ENCODE peak calls at places on chromosome 11, in nine cellular contexts. R, L, I, N, M, P, T, C and E are unnamed samples. For H3K4me1, the result is how much of the 10 kb centered on the place peaks cover.

GRCh38 chr11:112665291-112665690 is 295.9 kb upstream of the NCAM1 start:
- DNase-seq in R (no peak), P (no peak), M (no peak), I (no peak), C (no peak), T (no peak), L (no peak), N (no peak), E (no peak)

GRCh38 chr11:116072776-116073175 is 568.6 kb upstream of the CADM1 start:
- DNase-seq in P (no peak), R (no peak), I (no peak), N (peak), T (no peak), C (no peak), M (no peak), L (no peak), E (no peak)

GRCh38 chr11:108960498-108960897 is 295.6 kb downstream of the DDX10 start:
- DNase-seq in M (no peak), T (no peak), R (no peak), I (no peak), P (no peak), L (no peak), N (no peak), C (no peak), E (no peak)

GRCh38 chr11:27723685-27724084 is 23.4 kb upstream of the BDNF start:
- DNase-seq in L (no peak), P (no peak), T (no peak), N (no peak), M (no peak), I (peak), C (no peak), R (no peak), E (no peak)

GRCh38 chr11:117597083-117597482 is 199.9 kb downstream of the DSCAML1 start:
- DNase-seq in P (no peak), M (peak), R (peak), I (peak), L (peak), C (no peak), T (no peak), N (peak), E (no peak)

GRCh38 chr11:22192642-22193347 is at the start of gene ANO5:
- DNase-seq in R (peak), T (peak), P (peak), I (no peak), N (peak), C (peak), L (peak), M (peak), E (no peak)

GRCh38 chr11:73230276-73230875 is 12.3 kb downstream of the P2RY2 start:
- DNase-seq in C (no peak), N (no peak), R (no peak), I (no peak), T (no peak), M (no peak), L (no peak), P (peak), E (no peak)

GRCh38 chr11:117818036-117818858 is 6.3 kb downstream of the FXYD2 start:
- DNase-seq in M (no peak), T (peak), C (peak), P (no peak), L (no peak), N (no peak), R (no peak), I (peak), E (peak)

GRCh38 chr11:126084608-126084912 is 21.9 kb upstream of the CDON start:
- DNase-seq in P (no peak), L (no peak), M (no peak), R (no peak), C (no peak), I (no peak), N (no peak), T (no peak), E (no peak)

GRCh38 chr11:15038963-15039362 is 34.4 kb upstream of the CALCB start:
- DNase-seq in P (no peak), L (no peak), I (peak), C (no peak), N (no peak), M (peak), R (no peak), T (no peak), E (no peak)

GRCh38 chr11:61551630-61552029 is 29.2 kb downstream of the SYT7 start:
- DNase-seq in T (no peak), L (peak), I (peak), R (no peak), M (peak), N (no peak), P (no peak), C (no peak), E (no peak)

GRCh38 chr11:61917357-61918109 is at the start of gene RAB3IL1:
- DNase-seq in I (no peak), T (no peak), P (peak), L (peak), C (peak), N (peak), R (peak), M (peak), E (no peak)

GRCh38 chr11:17266781-17267180 is 9.8 kb upstream of the NUCB2 start:
- DNase-seq in L (no peak), M (no peak), T (no peak), P (no peak), C (no peak), I (no peak), R (no peak), N (no peak), E (no peak)
- H3K4me1 ChIP-seq in L (under half), M (under half), T (under half), P (under half), C (under half), I (under half), R (under half), N (under half), E (under half)

GRCh38 chr11:63920870-63921417 is 4.0 kb upstream of the RCOR2 start:
- DNase-seq in M (no peak), T (peak), R (peak), C (no peak), L (peak), N (no peak), P (no peak), I (no peak), E (no peak)
- H3K4me3 ChIP-seq in M (no peak), T (no peak), R (no peak), C (no peak), L (no peak), N (peak), P (no peak), I (no peak), E (no peak)

GRCh38 chr11:120332822-120333716 is 3.1 kb upstream of the ARHGEF12 start:
- DNase-seq in I (no peak), P (no peak), L (no peak), N (no peak), M (no peak), R (no peak), C (no peak), T (no peak), E (no peak)

GRCh38 chr11:120334894-120335462 is 1.2 kb upstream of the ARHGEF12 start:
- DNase-seq in M (peak), I (peak), N (peak), T (peak), R (peak), P (peak), L (no peak), C (no peak), E (peak)

GRCh38 chr11:120335596-120335927 is 651 bp upstream of the ARHGEF12 start:
- DNase-seq in I (peak), M (peak), R (no peak), T (no peak), P (no peak), C (no peak), L (no peak), N (no peak), E (no peak)

GRCh38 chr11:120334332-120334731 is 1.9 kb upstream of the ARHGEF12 start:
- DNase-seq in T (no peak), I (no peak), M (no peak), R (no peak), C (no peak), L (no peak), P (no peak), N (no peak), E (no peak)

DNA sequence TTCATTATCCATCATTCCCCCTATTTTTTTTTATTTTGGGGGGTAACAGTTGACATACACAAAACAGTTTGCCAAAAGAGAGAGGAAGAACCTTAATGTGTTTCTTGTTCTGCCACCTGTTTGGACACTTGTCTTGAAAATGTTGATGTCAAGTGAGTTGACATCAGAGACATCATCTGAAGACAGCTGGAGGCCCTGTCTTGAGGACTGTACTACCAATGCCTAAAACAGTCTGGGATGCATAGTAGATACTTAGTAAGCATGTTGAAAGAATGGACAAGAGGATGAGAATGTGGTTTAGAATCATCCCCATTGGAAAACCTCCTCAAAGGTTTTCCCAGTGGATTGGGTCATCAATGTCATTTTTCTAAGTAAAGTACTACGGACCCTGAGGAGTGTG is 2.4 kb upstream of the ARHGEF12 start:
- DNase-seq in C (no peak), L (no peak), R (no peak), I (no peak), T (no peak), P (no peak), N (no peak), M (no peak), E (no peak)
- H3K27ac ChIP-seq in C (peak), L (no peak), R (no peak), I (no peak), T (no peak), P (peak), N (no peak), M (no peak), E (no peak)

GRCh38 chr11:57644748-57645715 is 4.7 kb downstream of the YPEL4 start:
- DNase-seq in R (peak), N (peak), L (peak), P (peak), C (peak), I (peak), T (peak), M (peak), E (peak)

GRCh38 chr11:57647368-57647767 is 2.3 kb downstream of the YPEL4 start:
- DNase-seq in R (no peak), M (peak), T (no peak), C (no peak), L (peak), P (no peak), N (no peak), I (no peak), E (no peak)

GRCh38 chr11:57646756-57647303 is 2.9 kb downstream of the YPEL4 start:
- DNase-seq in T (no peak), L (no peak), M (peak), P (no peak), R (no peak), C (no peak), N (no peak), I (no peak), E (no peak)

GRCh38 chr11:57646221-57646620 is 3.5 kb downstream of the YPEL4 start:
- DNase-seq in R (no peak), N (no peak), M (peak), L (no peak), I (no peak), T (no peak), C (peak), P (no peak), E (no peak)

DNA sequence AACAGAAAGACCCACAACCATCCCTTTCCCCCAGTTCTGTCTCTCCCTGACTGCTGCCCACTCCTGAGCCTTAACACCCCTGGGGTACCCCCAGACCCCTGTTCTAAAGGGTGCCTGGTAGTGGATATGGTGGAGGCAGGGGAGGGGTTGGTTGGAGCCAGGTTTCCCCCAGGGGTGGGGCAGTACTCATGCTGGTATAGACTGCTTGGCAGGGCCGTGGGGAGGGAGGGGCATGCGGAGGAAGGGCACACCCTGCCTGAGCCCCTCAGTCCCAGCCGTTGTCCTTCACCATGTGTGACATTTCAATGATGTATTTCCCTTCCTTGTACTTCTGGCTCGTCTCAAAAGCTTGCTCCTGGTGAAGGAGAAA is 4.0 kb downstream of the YPEL4 start:
- DNase-seq in I (no peak), R (no peak), P (no peak), T (no peak), M (no peak), N (no peak), L (peak), C (no peak), E (no peak)
- H3K4me1 ChIP-seq in I (under half), R (under half), P (under half), T (under half), M (half or more), N (half or more), L (under half), C (under half), E (under half)

DNA sequence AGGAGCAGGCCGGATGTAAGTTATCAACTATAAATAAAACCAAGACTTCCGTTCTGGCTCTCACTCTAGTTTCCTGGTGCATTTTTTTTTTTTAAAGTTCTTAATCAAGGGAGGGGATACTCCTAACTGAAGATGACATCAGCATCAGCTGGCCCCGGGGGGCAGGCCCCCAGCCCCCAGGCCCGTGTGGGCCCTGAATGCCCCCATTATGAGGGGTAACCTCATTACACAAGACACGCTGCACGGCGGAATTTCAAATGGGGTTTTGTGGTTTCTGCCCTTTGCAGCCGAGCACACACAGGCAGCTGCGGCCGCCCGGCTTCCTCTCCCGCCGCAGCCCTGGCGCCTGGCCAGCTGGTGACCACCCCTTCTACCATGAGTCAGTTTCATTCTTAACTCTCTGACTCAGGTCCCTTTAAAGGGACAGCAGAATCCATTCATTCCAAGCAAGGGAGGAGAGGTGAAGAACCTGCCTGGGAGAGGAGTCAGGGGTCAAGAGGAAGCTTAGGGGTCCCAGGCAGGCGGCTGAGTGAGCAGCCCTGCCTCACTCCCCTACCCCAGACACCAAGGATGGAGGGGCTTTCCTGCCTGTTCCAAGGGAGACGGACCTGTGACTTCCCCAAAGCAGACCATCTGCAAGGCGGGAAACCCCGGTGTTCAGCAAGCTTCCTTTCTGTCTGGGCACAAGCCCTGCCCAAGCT is 3.4 kb downstream of the MYEOV start:
- DNase-seq in P (peak), I (peak), N (no peak), L (peak), R (peak), C (peak), T (peak), M (peak), E (peak)
- H3K4me3 ChIP-seq in P (no peak), I (no peak), N (no peak), L (no peak), R (no peak), C (no peak), T (peak), M (no peak), E (peak)

GRCh38 chr11:9982127-9982795 is 311.8 kb downstream of the SBF2 start:
- DNase-seq in C (no peak), L (no peak), P (no peak), I (no peak), R (no peak), M (peak), T (no peak), N (no peak), E (no peak)

GRCh38 chr11:9977554-9977953 is 313.7 kb downstream of the SWAP70 start:
- DNase-seq in P (no peak), L (no peak), M (no peak), T (no peak), C (no peak), R (no peak), I (no peak), N (no peak), E (no peak)

GRCh38 chr11:9980931-9981330 is 313.1 kb downstream of the SBF2 start:
- DNase-seq in P (no peak), L (no peak), T (no peak), N (no peak), M (no peak), I (no peak), C (no peak), R (no peak), E (no peak)

GRCh38 chr11:9982796-9983579 is 311.0 kb downstream of the SBF2 start:
- DNase-seq in I (peak), T (no peak), C (no peak), R (peak), N (no peak), L (no peak), P (no peak), M (peak), E (no peak)
- H3K27ac ChIP-seq in I (peak), T (no peak), C (no peak), R (no peak), N (no peak), L (no peak), P (no peak), M (peak), E (no peak)

DNA sequence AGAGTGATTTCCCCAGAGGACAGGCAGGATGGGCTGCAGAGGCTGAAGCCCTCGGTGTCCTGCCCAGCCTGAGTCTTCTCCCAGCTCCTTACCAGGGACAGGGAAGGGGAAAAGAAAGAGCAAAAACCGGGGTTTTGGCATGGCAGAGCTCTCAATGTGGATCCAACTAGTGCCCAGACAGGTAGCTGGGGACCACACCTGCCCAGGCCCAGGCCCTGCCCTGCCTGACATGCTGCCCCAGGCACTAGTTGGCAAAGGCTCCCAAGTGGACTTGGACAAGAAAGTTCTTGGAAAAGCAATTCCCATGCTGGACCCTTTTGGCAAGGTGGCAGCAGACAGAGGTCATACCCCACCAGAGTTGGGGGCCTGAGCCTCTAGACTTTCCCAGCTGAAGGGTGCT is 31.1 kb downstream of the NECTIN1 start:
- DNase-seq in L (no peak), T (no peak), I (no peak), R (no peak), C (no peak), M (no peak), P (no peak), N (no peak), E (no peak)
- H3K4me1 ChIP-seq in L (under half), T (under half), I (under half), R (under half), C (under half), M (under half), P (under half), N (under half), E (under half)

DNA sequence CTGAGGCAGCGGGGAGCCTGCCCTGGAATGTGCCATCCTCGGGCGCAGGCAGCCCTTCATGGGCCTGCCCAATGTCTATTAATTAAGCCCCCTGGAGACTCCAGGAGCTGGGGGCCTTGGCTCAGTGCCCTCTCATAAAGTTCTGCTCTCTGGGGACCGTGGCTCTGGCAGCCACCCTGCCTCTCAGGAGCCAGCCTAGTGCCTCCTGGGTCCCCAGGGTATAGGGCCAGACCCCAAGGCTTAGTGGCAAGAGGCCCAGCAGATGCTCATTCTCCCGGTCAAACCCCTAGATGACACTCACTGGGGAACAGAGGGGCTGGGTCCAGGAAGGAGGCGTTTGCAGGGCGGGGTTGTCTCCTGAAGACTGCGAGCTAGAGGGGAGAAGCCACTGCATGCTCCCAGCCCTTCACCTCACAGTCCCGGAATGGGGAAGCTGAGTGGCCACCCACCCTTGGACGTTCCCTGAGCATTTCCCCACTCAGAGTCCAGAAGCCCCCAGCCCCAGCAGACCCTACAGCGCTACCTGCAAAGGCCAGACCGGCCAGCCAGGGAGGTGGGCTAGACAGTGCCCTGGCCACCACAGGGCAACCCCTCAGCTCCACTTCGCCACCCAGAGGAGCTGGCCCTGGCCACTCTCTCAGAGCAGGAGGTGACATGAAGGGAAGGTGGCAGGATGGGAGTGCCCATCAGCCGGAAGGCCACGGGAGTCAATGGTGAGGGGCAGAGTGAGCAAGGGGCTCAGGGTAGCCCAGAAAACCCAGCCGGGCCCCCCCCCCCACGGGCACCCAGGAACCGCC is 83.0 kb downstream of the CDKN1C start:
- DNase-seq in M (no peak), I (no peak), P (peak), C (peak), L (peak), T (no peak), R (peak), N (no peak), E (no peak)
- H3K4me3 ChIP-seq in M (no peak), I (no peak), P (no peak), C (no peak), L (no peak), T (no peak), R (no peak), N (no peak), E (no peak)

GRCh38 chr11:124899376-124900145 is 1.9 kb upstream of the ROBO4 start:
- DNase-seq in M (no peak), T (no peak), P (no peak), R (no peak), C (no peak), L (no peak), I (no peak), N (no peak), E (no peak)

GRCh38 chr11:124898711-124899110 is 1.0 kb upstream of the ROBO4 start:
- DNase-seq in T (no peak), I (no peak), M (peak), L (peak), R (no peak), C (no peak), P (no peak), N (no peak), E (no peak)

GRCh38 chr11:124897681-124898680 is at the start of gene ROBO4:
- DNase-seq in T (no peak), L (peak), C (no peak), M (peak), N (no peak), R (no peak), I (peak), P (peak), E (no peak)

GRCh38 chr11:124902616-124903015 is 5.0 kb upstream of the ROBO4 start:
- DNase-seq in I (peak), T (no peak), N (no peak), P (no peak), L (no peak), R (no peak), M (no peak), C (no peak), E (no peak)

GRCh38 chr11:124900464-124900863 is 2.8 kb upstream of the ROBO4 start:
- DNase-seq in P (no peak), M (peak), T (no peak), L (peak), N (no peak), R (no peak), C (no peak), I (peak), E (no peak)
- H3K27ac ChIP-seq in P (peak), M (no peak), T (no peak), L (peak), N (no peak), R (no peak), C (no peak), I (peak), E (no peak)

GRCh38 chr11:46917109-46918086 is 952 bp downstream of the LRP4 start:
- DNase-seq in T (no peak), L (no peak), N (no peak), I (no peak), R (peak), C (no peak), P (no peak), M (no peak), E (peak)

GRCh38 chr11:46916669-46917108 is 1.7 kb downstream of the LRP4 start:
- DNase-seq in T (no peak), R (peak), I (peak), N (no peak), L (peak), P (peak), M (peak), C (peak), E (peak)

GRCh38 chr11:46914910-46915309 is 3.4 kb downstream of the LRP4 start:
- DNase-seq in M (no peak), R (no peak), C (no peak), I (no peak), L (no peak), T (no peak), N (no peak), P (no peak), E (no peak)

GRCh38 chr11:46914363-46914762 is 4.0 kb downstream of the LRP4 start:
- DNase-seq in R (no peak), T (no peak), N (no peak), I (peak), L (no peak), P (no peak), M (no peak), C (no peak), E (no peak)

GRCh38 chr11:46916251-46916650 is 2.1 kb downstream of the LRP4 start:
- DNase-seq in N (no peak), P (no peak), M (no peak), T (no peak), I (no peak), R (no peak), C (no peak), L (no peak), E (no peak)
- H3K4me1 ChIP-seq in N (under half), P (under half), M (under half), T (under half), I (under half), R (under half), C (under half), L (under half), E (under half)